ENCODE peak calls at places on chromosomes 1 and 21, in seven cellular contexts. One of them, this sample, is unnamed.

GRCh38 chr1:110011527-110012041 is 22.8 kb upstream of the STRIP1 start:
- DNase-seq in transverse colon: peak
- DNase-seq in ovary: no peak
- DNase-seq in adrenal gland: no peak
- DNase-seq in uterus: no peak
- DNase-seq in HCT116: peak
- DNase-seq in IMR-90: peak
- DNase-seq in this sample: peak

GRCh38 chr1:91529856-91530255 is 29.2 kb downstream of the CDC7 start:
- DNase-seq in transverse colon: no peak
- DNase-seq in ovary: no peak
- DNase-seq in IMR-90: peak
- DNase-seq in uterus: no peak
- DNase-seq in HCT116: peak
- DNase-seq in adrenal gland: peak
- DNase-seq in this sample: no peak

GRCh38 chr1:172719066-172719627 is 60.2 kb downstream of the FASLG start:
- DNase-seq in transverse colon: no peak
- DNase-seq in IMR-90: peak
- DNase-seq in adrenal gland: no peak
- DNase-seq in HCT116: no peak
- DNase-seq in ovary: no peak
- DNase-seq in uterus: no peak
- DNase-seq in this sample: no peak

GRCh38 chr1:44621841-44622286 is 52.4 kb downstream of the TMEM53 start:
- DNase-seq in IMR-90: peak
- DNase-seq in transverse colon: no peak
- DNase-seq in ovary: no peak
- DNase-seq in HCT116: no peak
- DNase-seq in adrenal gland: no peak
- DNase-seq in uterus: no peak
- DNase-seq in this sample: no peak

GRCh38 chr1:94792876-94793605 is 27.1 kb upstream of the SLC44A3 start:
- DNase-seq in IMR-90: peak
- DNase-seq in uterus: peak
- DNase-seq in ovary: no peak
- DNase-seq in transverse colon: no peak
- DNase-seq in HCT116: no peak
- DNase-seq in adrenal gland: no peak
- DNase-seq in this sample: no peak

GRCh38 chr1:58447891-58448290 is 98.6 kb downstream of the OMA1 start:
- DNase-seq in transverse colon: no peak
- DNase-seq in ovary: no peak
- DNase-seq in HCT116: no peak
- DNase-seq in IMR-90: no peak
- DNase-seq in uterus: no peak
- DNase-seq in adrenal gland: no peak
- DNase-seq in this sample: no peak

GRCh38 chr1:39214998-39215873 is 10.7 kb downstream of the MACF1 start:
- DNase-seq in HCT116: no peak
- DNase-seq in adrenal gland: no peak
- DNase-seq in transverse colon: peak
- DNase-seq in uterus: no peak
- DNase-seq in ovary: no peak
- DNase-seq in IMR-90: no peak
- DNase-seq in this sample: no peak

GRCh38 chr1:75791022-75791421 is 5.0 kb downstream of the RABGGTB start:
- DNase-seq in adrenal gland: no peak
- DNase-seq in IMR-90: peak
- DNase-seq in transverse colon: no peak
- DNase-seq in uterus: no peak
- DNase-seq in ovary: no peak
- DNase-seq in HCT116: no peak
- DNase-seq in this sample: no peak

GRCh38 chr1:172746091-172746949 is 87.4 kb downstream of the FASLG start:
- DNase-seq in ovary: no peak
- DNase-seq in uterus: no peak
- DNase-seq in adrenal gland: no peak
- DNase-seq in IMR-90: peak
- DNase-seq in transverse colon: no peak
- DNase-seq in HCT116: peak
- DNase-seq in this sample: no peak

GRCh38 chr1:18926315-18927081 is 24.1 kb upstream of the ALDH4A1 start:
- DNase-seq in transverse colon: peak
- DNase-seq in adrenal gland: peak
- DNase-seq in HCT116: peak
- DNase-seq in ovary: no peak
- DNase-seq in IMR-90: peak
- DNase-seq in uterus: peak
- DNase-seq in this sample: peak
- TF ChIP-seq POLR2A in transverse colon: no peak
- TF ChIP-seq POLR2A in adrenal gland: no peak
- TF ChIP-seq POLR2A in HCT116: peak
- TF ChIP-seq POLR2A in ovary: no peak
- TF ChIP-seq POLR2A in IMR-90: no peak
- TF ChIP-seq POLR2A in uterus: no peak
- TF ChIP-seq POLR2A in this sample: peak

DNA sequence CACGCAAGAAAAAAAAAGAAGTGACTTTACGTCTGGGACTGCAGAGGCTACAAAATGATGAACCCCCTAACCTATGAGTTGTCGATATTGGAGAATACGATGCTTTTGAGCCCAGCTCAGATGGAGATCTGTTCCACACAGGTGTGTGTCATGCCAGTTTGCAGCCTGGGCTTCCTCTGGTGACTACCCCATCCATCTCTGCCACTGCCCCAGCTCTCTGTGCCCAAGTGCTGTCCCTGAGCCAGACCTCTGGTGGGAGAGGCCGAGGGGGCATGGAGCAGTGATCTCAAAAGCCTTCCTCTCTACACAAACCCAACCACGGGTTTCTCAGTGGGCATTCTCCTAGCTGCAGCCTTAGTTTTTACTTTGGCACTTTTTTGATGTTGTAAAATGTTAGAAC is 141.0 kb downstream of the CLIC6 start:
- DNase-seq in ovary: no peak
- DNase-seq in uterus: no peak
- DNase-seq in HCT116: no peak
- DNase-seq in adrenal gland: no peak
- DNase-seq in IMR-90: no peak
- DNase-seq in transverse colon: no peak
- DNase-seq in this sample: no peak
- H3K27ac ChIP-seq in ovary: no peak
- H3K27ac ChIP-seq in uterus: no peak
- H3K27ac ChIP-seq in HCT116: no peak
- H3K27ac ChIP-seq in adrenal gland: no peak
- H3K27ac ChIP-seq in IMR-90: peak
- H3K27ac ChIP-seq in transverse colon: no peak
- H3K27ac ChIP-seq in this sample: no peak

DNA sequence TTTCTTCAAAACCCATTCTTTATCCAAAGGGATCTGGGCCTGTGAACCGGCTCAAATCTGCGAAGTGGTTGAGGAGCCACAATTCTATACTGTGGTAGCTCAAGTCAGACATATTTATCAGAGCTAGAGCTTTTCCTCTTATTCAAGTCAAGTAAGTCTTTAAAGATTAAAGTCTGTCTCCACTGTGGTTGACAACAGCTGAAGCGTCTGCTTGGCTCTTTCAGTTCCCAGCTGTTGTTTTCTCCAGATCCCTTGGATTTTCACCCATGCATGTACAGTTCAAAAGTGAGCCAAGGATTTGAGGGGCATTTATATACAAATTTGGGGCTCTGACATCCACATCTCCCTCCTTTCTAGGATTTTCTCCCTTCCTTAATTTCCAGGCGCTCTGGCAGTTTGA is 66.9 kb downstream of the C1orf185 start:
- DNase-seq in IMR-90: no peak
- DNase-seq in ovary: no peak
- DNase-seq in adrenal gland: no peak
- DNase-seq in HCT116: no peak
- DNase-seq in transverse colon: no peak
- DNase-seq in uterus: no peak
- DNase-seq in this sample: no peak
- H3K4me3 ChIP-seq in IMR-90: no peak
- H3K4me3 ChIP-seq in ovary: no peak
- H3K4me3 ChIP-seq in adrenal gland: no peak
- H3K4me3 ChIP-seq in HCT116: no peak
- H3K4me3 ChIP-seq in transverse colon: no peak
- H3K4me3 ChIP-seq in uterus: no peak
- H3K4me3 ChIP-seq in this sample: no peak

DNA sequence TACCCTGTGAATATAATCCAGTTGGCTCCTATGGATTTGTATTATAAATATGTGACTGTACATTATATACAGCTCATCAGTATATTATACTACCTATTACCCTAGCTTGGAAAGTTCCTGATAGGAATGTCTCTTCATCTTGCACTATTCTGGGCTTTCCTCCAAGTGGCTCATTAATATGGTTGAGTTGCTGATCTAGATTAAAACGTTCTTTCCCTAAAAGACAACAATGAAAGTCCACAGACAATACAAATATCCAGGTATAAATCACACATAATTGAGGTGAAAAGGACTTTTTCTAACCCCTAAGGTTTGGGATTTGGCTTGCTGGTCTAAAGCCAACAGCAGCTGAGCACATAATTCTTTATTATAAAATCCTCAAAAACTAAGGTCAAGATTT is 487.6 kb downstream of the TTLL7 start:
- DNase-seq in HCT116: no peak
- DNase-seq in adrenal gland: no peak
- DNase-seq in ovary: no peak
- DNase-seq in IMR-90: no peak
- DNase-seq in transverse colon: no peak
- DNase-seq in uterus: no peak
- DNase-seq in this sample: no peak
- TF ChIP-seq POLR2A in HCT116: no peak
- TF ChIP-seq POLR2A in adrenal gland: no peak
- TF ChIP-seq POLR2A in ovary: no peak
- TF ChIP-seq POLR2A in IMR-90: no peak
- TF ChIP-seq POLR2A in transverse colon: no peak
- TF ChIP-seq POLR2A in uterus: no peak
- TF ChIP-seq POLR2A in this sample: no peak

GRCh38 chr1:114040273-114041043 is 61.2 kb downstream of the OLFML3 start:
- DNase-seq in adrenal gland: no peak
- DNase-seq in transverse colon: no peak
- DNase-seq in ovary: no peak
- DNase-seq in IMR-90: no peak
- DNase-seq in HCT116: no peak
- DNase-seq in uterus: no peak
- DNase-seq in this sample: no peak
- H3K27ac ChIP-seq in adrenal gland: no peak
- H3K27ac ChIP-seq in transverse colon: no peak
- H3K27ac ChIP-seq in ovary: no peak
- H3K27ac ChIP-seq in IMR-90: no peak
- H3K27ac ChIP-seq in HCT116: no peak
- H3K27ac ChIP-seq in uterus: no peak
- H3K27ac ChIP-seq in this sample: no peak

GRCh38 chr21:46097826-46098286 is at the start of gene COL6A2:
- DNase-seq in transverse colon: peak
- DNase-seq in ovary: peak
- DNase-seq in adrenal gland: peak
- DNase-seq in HCT116: no peak
- DNase-seq in uterus: peak
- DNase-seq in IMR-90: peak
- DNase-seq in this sample: peak
- H3K4me3 ChIP-seq in transverse colon: peak
- H3K4me3 ChIP-seq in ovary: peak
- H3K4me3 ChIP-seq in adrenal gland: no peak
- H3K4me3 ChIP-seq in HCT116: peak
- H3K4me3 ChIP-seq in uterus: peak
- H3K4me3 ChIP-seq in IMR-90: peak
- H3K4me3 ChIP-seq in this sample: peak